ENCODE peak calls at places on chromosomes 13 and 19, in ten cellular contexts. X, V, U, T, K, B, W, R, F and N are unnamed samples.

GRCh38 chr13:20175907-20176652 is 15.2 kb upstream of the GJA3 start:
- DNase-seq in X (no peak), V (no peak), U (no peak), T (no peak), K (no peak), B (no peak), W (no peak), R (no peak), F (no peak), N (no peak)

GRCh38 chr13:30731658-30732390 is 3.5 kb upstream of the ALOX5AP start:
- DNase-seq in X (no peak), V (no peak), U (no peak), T (no peak), K (no peak), B (peak; percentile 43), W (no peak), R (no peak), F (no peak), N (no peak)

GRCh38 chr19:32876919-32877285 is 7.3 kb upstream of the SLC7A9 start:
- DNase-seq in X (no peak), V (no peak), U (no peak), T (no peak), K (peak; percentile 34), B (no peak), W (peak; percentile 38), R (no peak), F (peak; percentile 83), N (no peak)

GRCh38 chr19:32172761-32173160 is 172.6 kb upstream of the ZNF507 start:
- DNase-seq in X (no peak), V (no peak), U (no peak), T (no peak), K (no peak), B (no peak), W (no peak), R (no peak), F (no peak), N (no peak)

GRCh38 chr19:13229246-13229645 is 79.0 kb downstream of the IER2 start:
- DNase-seq in X (no peak), V (no peak), U (no peak), T (no peak), K (no peak), B (no peak), W (no peak), R (no peak), F (no peak), N (no peak)

GRCh38 chr19:18109731-18110671 is 12.4 kb downstream of the MAST3 start:
- DNase-seq in X (peak; percentile 69), V (peak; percentile 83), U (peak; percentile 43), T (peak; percentile 62), K (peak; percentile 19), B (peak; percentile 62), W (peak; percentile 45), R (peak; percentile 31), F (peak; percentile 29), N (peak; percentile 44)

GRCh38 chr19:16400911-16401675 is 70.7 kb downstream of the EPS15L1 start:
- DNase-seq in X (no peak), V (no peak), U (no peak), T (no peak), K (no peak), B (peak; percentile 67), W (no peak), R (no peak), F (no peak), N (no peak)

GRCh38 chr13:81171065-81171647 is 830.2 kb upstream of the SPRY2 start:
- DNase-seq in X (no peak), V (peak; percentile 12), U (no peak), T (peak; percentile 21), K (peak; percentile 40), B (no peak), W (peak; percentile 16), R (no peak), F (peak; percentile 54), N (no peak)

GRCh38 chr19:3382460-3383100 is 16.2 kb downstream of the NFIC start:
- DNase-seq in X (no peak), V (no peak), U (no peak), T (no peak), K (no peak), B (no peak), W (no peak), R (no peak), F (no peak), N (no peak)
- H3K4me1 ChIP-seq in X (peaks cover 70% of the 10 kb centered on the region), V (peaks cover 16% of the 10 kb centered on the region), U (no peaks in the 10 kb centered on the region), T (peaks cover 30% of the 10 kb centered on the region), K (no peaks in the 10 kb centered on the region), B (peaks cover 71% of the 10 kb centered on the region), W (peaks cover 20% of the 10 kb centered on the region), R (no peaks in the 10 kb centered on the region), F (no peaks in the 10 kb centered on the region), N (peaks cover 4% of the 10 kb centered on the region)

GRCh38 chr19:46317339-46317738 is 20.5 kb downstream of the HIF3A start:
- DNase-seq in X (no peak), V (no peak), U (no peak), T (no peak), K (no peak), B (no peak), W (no peak), R (no peak), F (no peak), N (no peak)

GRCh38 chr19:46321653-46322052 is 24.8 kb downstream of the HIF3A start:
- DNase-seq in X (no peak), V (no peak), U (no peak), T (no peak), K (no peak), B (no peak), W (no peak), R (no peak), F (no peak), N (no peak)

GRCh38 chr19:46320559-46320958 is 23.7 kb downstream of the HIF3A start:
- DNase-seq in X (no peak), V (no peak), U (no peak), T (no peak), K (no peak), B (no peak), W (no peak), R (no peak), F (no peak), N (no peak)

GRCh38 chr19:46324277-46324676 is 22.6 kb upstream of the PPP5C start:
- DNase-seq in X (no peak), V (no peak), U (no peak), T (no peak), K (no peak), B (no peak), W (no peak), R (no peak), F (no peak), N (no peak)

DNA sequence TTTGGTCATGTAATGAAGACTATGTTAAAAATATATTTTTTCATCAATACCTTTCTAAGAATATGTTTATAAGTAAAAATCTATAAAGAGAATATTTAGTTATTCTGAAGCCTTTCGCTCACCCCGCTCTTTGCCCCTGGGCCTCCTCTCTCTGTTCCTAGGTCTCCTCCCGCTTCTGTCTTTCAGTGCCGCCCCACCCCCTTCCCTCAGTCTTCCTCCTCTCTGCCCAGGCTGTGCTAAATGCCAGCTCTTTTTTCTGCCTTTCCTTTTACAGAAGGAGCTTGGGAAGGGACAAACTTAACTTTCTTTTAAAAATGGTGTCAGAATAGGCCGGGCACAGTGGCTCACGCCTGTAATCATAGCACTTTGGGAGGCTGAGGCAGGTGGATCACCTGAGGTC is 22.8 kb downstream of the HIF3A start:
- DNase-seq in X (no peak), V (no peak), U (no peak), T (no peak), K (no peak), B (no peak), W (no peak), R (no peak), F (no peak), N (no peak)
- H3K4me1 ChIP-seq in X (no peaks in the 10 kb centered on the region), V (no peaks in the 10 kb centered on the region), U (no peaks in the 10 kb centered on the region), T (no peaks in the 10 kb centered on the region), K (no peaks in the 10 kb centered on the region), B (no peaks in the 10 kb centered on the region), W (no peaks in the 10 kb centered on the region), R (no peaks in the 10 kb centered on the region), F (no peaks in the 10 kb centered on the region), N (no peaks in the 10 kb centered on the region)

DNA sequence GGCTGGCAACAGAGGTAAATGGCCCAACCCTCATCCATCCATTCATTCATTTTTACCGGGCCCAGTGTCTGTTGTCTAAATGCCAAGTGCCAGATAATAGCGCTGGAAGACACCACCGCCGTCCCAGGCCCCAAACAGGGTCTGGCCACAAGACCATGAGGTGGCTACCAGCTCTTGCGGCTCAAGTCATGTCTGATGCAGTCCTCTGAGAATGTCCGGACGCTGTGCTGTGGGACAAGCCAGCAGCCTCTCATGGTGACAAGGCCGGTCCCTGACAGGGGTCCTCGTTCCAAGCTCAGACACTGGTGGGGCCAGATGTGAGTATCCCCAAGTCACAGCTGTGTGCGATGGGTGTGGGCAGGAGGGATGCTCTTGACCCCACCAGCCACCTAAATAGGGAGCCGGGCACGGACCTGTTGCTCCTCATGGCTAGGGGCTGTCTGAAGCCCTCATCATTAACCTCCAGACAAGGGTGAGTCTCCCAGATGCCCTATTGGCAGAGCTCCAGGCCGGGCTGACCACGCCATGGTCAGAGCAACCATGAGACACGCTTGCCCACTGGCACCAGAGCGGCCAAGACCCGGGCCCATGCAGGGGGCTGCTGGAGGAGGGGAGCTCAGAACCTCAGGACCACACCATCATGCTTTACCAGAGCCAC is 58.4 kb downstream of the MLLT1 start:
- DNase-seq in X (no peak), V (no peak), U (no peak), T (no peak), K (no peak), B (no peak), W (no peak), R (no peak), F (no peak), N (no peak)
- H3K4me1 ChIP-seq in X (peaks cover 49% of the 10 kb centered on the region), V (no peaks in the 10 kb centered on the region), U (no peaks in the 10 kb centered on the region), T (peaks cover 23% of the 10 kb centered on the region), K (no peaks in the 10 kb centered on the region), B (peaks cover 57% of the 10 kb centered on the region), W (peaks cover 39% of the 10 kb centered on the region), R (no peaks in the 10 kb centered on the region), F (no peaks in the 10 kb centered on the region), N (no peaks in the 10 kb centered on the region)

GRCh38 chr19:19425170-19425875 is 19.8 kb downstream of the GATAD2A start:
- DNase-seq in X (no peak), V (no peak), U (no peak), T (no peak), K (no peak), B (no peak), W (no peak), R (no peak), F (no peak), N (no peak)

GRCh38 chr19:19422156-19422555 is 16.7 kb downstream of the GATAD2A start:
- DNase-seq in X (no peak), V (no peak), U (no peak), T (no peak), K (no peak), B (no peak), W (no peak), R (no peak), F (no peak), N (no peak)

GRCh38 chr19:19420570-19421301 is 15.3 kb downstream of the GATAD2A start:
- DNase-seq in X (no peak), V (no peak), U (no peak), T (no peak), K (no peak), B (no peak), W (no peak), R (peak; percentile 81), F (peak; percentile 54), N (no peak)

GRCh38 chr19:19421326-19421725 is 15.9 kb downstream of the GATAD2A start:
- DNase-seq in X (no peak), V (no peak), U (no peak), T (no peak), K (no peak), B (no peak), W (no peak), R (no peak), F (no peak), N (no peak)

DNA sequence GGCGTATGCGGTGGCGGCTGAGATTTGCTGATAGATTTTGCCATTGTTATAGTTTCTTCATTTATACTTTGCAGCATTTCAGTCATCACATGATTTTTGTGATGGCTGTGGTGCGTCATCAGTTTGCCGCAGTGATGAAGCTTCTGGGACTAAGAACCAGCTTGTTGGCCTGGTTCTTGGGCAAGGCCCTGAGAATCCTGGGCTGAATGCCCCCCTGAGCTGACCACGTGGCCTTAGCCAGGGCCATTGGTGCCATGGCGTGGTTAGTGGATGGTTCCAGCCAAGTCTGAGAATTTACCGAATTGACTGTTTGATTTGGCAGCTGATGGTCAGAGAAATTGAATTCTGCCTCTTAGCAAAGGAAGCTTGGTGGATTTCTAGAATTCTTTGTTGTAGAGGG is 17.8 kb downstream of the GATAD2A start:
- DNase-seq in X (no peak), V (no peak), U (no peak), T (no peak), K (no peak), B (no peak), W (no peak), R (no peak), F (no peak), N (no peak)
- H3K4me1 ChIP-seq in X (peaks cover 67% of the 10 kb centered on the region), V (no peaks in the 10 kb centered on the region), U (peaks cover 42% of the 10 kb centered on the region), T (no peaks in the 10 kb centered on the region), K (no peaks in the 10 kb centered on the region), B (peaks cover 54% of the 10 kb centered on the region), W (peaks cover 13% of the 10 kb centered on the region), R (peaks cover 72% of the 10 kb centered on the region), F (no peaks in the 10 kb centered on the region), N (peaks cover 67% of the 10 kb centered on the region)